ENCODE peak calls at places on chromosomes 7 and 10, in four cellular contexts. One of them, this sample, is unnamed.

GRCh38 chr7:95687759-95688343 is 84.5 kb upstream of the DYNC1I1 start:
- DNase-seq in Calu3: peak
- DNase-seq in MCF 10A: peak
- DNase-seq in endothelial cell: peak
- DNase-seq in this sample: peak

GRCh38 chr10:128040681-128041080 is 85.5 kb downstream of the MKI67 start:
- DNase-seq in MCF 10A: no peak
- DNase-seq in Calu3: no peak
- DNase-seq in endothelial cell: no peak
- DNase-seq in this sample: no peak

GRCh38 chr10:26890956-26891355 is 30.2 kb upstream of the ABI1 start:
- DNase-seq in Calu3: peak
- DNase-seq in MCF 10A: peak
- DNase-seq in endothelial cell: peak
- DNase-seq in this sample: peak

GRCh38 chr10:32253300-32253699 is 93.7 kb downstream of the EPC1 start:
- DNase-seq in endothelial cell: no peak
- DNase-seq in MCF 10A: peak
- DNase-seq in Calu3: peak
- DNase-seq in this sample: peak

GRCh38 chr10:49282879-49283321 is 16.1 kb upstream of the C10orf71 start:
- DNase-seq in endothelial cell: no peak
- DNase-seq in Calu3: no peak
- DNase-seq in MCF 10A: peak
- DNase-seq in this sample: no peak

GRCh38 chr10:21060626-21061025 is 163.5 kb upstream of the NEBL start:
- DNase-seq in endothelial cell: no peak
- DNase-seq in MCF 10A: no peak
- DNase-seq in Calu3: no peak
- DNase-seq in this sample: peak

GRCh38 chr7:18886801-18887200 is 230.6 kb downstream of the TWIST1 start:
- DNase-seq in MCF 10A: no peak
- DNase-seq in Calu3: no peak
- DNase-seq in endothelial cell: no peak
- DNase-seq in this sample: no peak

GRCh38 chr7:158484801-158485531 is 102.7 kb downstream of the PTPRN2 start:
- DNase-seq in endothelial cell: no peak
- DNase-seq in MCF 10A: no peak
- DNase-seq in Calu3: no peak
- DNase-seq in this sample: no peak

GRCh38 chr7:112763298-112763697 is 26.9 kb downstream of the TMEM168 start:
- DNase-seq in Calu3: no peak
- DNase-seq in endothelial cell: no peak
- DNase-seq in MCF 10A: no peak
- DNase-seq in this sample: no peak

GRCh38 chr7:17233643-17234397 is 64.6 kb upstream of the AHR start:
- DNase-seq in endothelial cell: no peak
- DNase-seq in MCF 10A: peak
- DNase-seq in Calu3: peak
- DNase-seq in this sample: no peak

GRCh38 chr10:78471723-78472541 is 438.3 kb downstream of the RPS24 start:
- DNase-seq in MCF 10A: no peak
- DNase-seq in endothelial cell: no peak
- DNase-seq in Calu3: no peak
- DNase-seq in this sample: no peak

GRCh38 chr7:143329471-143330170 is 13.7 kb downstream of the CLCN1 start:
- DNase-seq in MCF 10A: no peak
- DNase-seq in Calu3: no peak
- DNase-seq in endothelial cell: no peak
- DNase-seq in this sample: no peak

GRCh38 chr7:106326594-106327537 is 42.1 kb upstream of the NAMPT start:
- DNase-seq in Calu3: no peak
- DNase-seq in MCF 10A: no peak
- DNase-seq in endothelial cell: no peak
- DNase-seq in this sample: no peak

GRCh38 chr7:96621932-96622331 is 87.7 kb downstream of the SEM1 start:
- DNase-seq in MCF 10A: no peak
- DNase-seq in endothelial cell: no peak
- DNase-seq in Calu3: no peak
- DNase-seq in this sample: no peak

GRCh38 chr10:52558090-52558489 is 214.5 kb downstream of the MBL2 start:
- DNase-seq in endothelial cell: no peak
- DNase-seq in Calu3: no peak
- DNase-seq in MCF 10A: no peak
- DNase-seq in this sample: no peak

GRCh38 chr10:62248465-62248864 is 20.2 kb downstream of the RTKN2 start:
- DNase-seq in Calu3: no peak
- DNase-seq in MCF 10A: no peak
- DNase-seq in endothelial cell: no peak
- DNase-seq in this sample: peak

GRCh38 chr7:46007990-46008643 is 87.0 kb upstream of the IGFBP3 start:
- DNase-seq in Calu3: peak
- DNase-seq in endothelial cell: no peak
- DNase-seq in MCF 10A: no peak
- DNase-seq in this sample: no peak

GRCh38 chr7:8261711-8262695 is at the start of gene ICA1:
- DNase-seq in MCF 10A: peak
- DNase-seq in Calu3: peak
- DNase-seq in endothelial cell: peak
- DNase-seq in this sample: peak

GRCh38 chr10:97701438-97702064 is 12.0 kb upstream of the MARVELD1 start:
- DNase-seq in endothelial cell: peak
- DNase-seq in Calu3: peak
- DNase-seq in MCF 10A: peak
- DNase-seq in this sample: peak

GRCh38 chr10:24477925-24478324 is 245.8 kb downstream of the ARHGAP21 start:
- DNase-seq in endothelial cell: no peak
- DNase-seq in MCF 10A: no peak
- DNase-seq in Calu3: no peak
- DNase-seq in this sample: no peak

GRCh38 chr7:45593877-45594276 is 19.7 kb downstream of the ADCY1 start:
- DNase-seq in endothelial cell: no peak
- DNase-seq in MCF 10A: no peak
- DNase-seq in Calu3: no peak
- DNase-seq in this sample: no peak

GRCh38 chr7:151579642-151580041 is 59.9 kb upstream of the RHEB start:
- DNase-seq in endothelial cell: no peak
- DNase-seq in MCF 10A: peak
- DNase-seq in Calu3: no peak
- DNase-seq in this sample: no peak

GRCh38 chr10:48554246-48554645 is 50.6 kb downstream of the ARHGAP22 start:
- DNase-seq in Calu3: no peak
- DNase-seq in endothelial cell: no peak
- DNase-seq in MCF 10A: no peak
- DNase-seq in this sample: no peak

GRCh38 chr7:100369105-100369504 is 4.2 kb upstream of the PILRA start:
- DNase-seq in Calu3: no peak
- DNase-seq in MCF 10A: no peak
- DNase-seq in endothelial cell: no peak
- DNase-seq in this sample: no peak

GRCh38 chr10:69237528-69238159 is 17.5 kb downstream of the HKDC1 start:
- DNase-seq in Calu3: peak
- DNase-seq in endothelial cell: peak
- DNase-seq in MCF 10A: peak
- DNase-seq in this sample: peak

GRCh38 chr10:11178606-11179221 is 161.0 kb downstream of the CELF2 start:
- DNase-seq in Calu3: no peak
- DNase-seq in MCF 10A: no peak
- DNase-seq in endothelial cell: no peak
- DNase-seq in this sample: no peak

GRCh38 chr10:87775766-87776165 is 42.3 kb downstream of the ATAD1 start:
- DNase-seq in endothelial cell: no peak
- DNase-seq in MCF 10A: no peak
- DNase-seq in Calu3: no peak
- DNase-seq in this sample: peak

GRCh38 chr7:43039346-43039745 is 73.1 kb upstream of the HECW1 start:
- DNase-seq in MCF 10A: no peak
- DNase-seq in Calu3: no peak
- DNase-seq in endothelial cell: no peak
- DNase-seq in this sample: no peak

GRCh38 chr10:114684085-114684821 is 26.2 kb upstream of the ABLIM1 start:
- DNase-seq in MCF 10A: peak
- DNase-seq in endothelial cell: no peak
- DNase-seq in Calu3: peak
- DNase-seq in this sample: peak

GRCh38 chr10:15868006-15868405 is 7.7 kb upstream of the MINDY3 start:
- DNase-seq in Calu3: no peak
- DNase-seq in endothelial cell: no peak
- DNase-seq in MCF 10A: no peak
- DNase-seq in this sample: no peak

GRCh38 chr10:200405-200804 is 65.2 kb downstream of the ZMYND11 start:
- DNase-seq in endothelial cell: no peak
- DNase-seq in Calu3: no peak
- DNase-seq in MCF 10A: no peak
- DNase-seq in this sample: peak

GRCh38 chr10:86536294-86536861 is 14.8 kb upstream of the WAPL start:
- DNase-seq in endothelial cell: no peak
- DNase-seq in MCF 10A: no peak
- DNase-seq in Calu3: no peak
- DNase-seq in this sample: no peak

GRCh38 chr7:50450691-50451051 is 521 bp upstream of the FIGNL1 start:
- DNase-seq in endothelial cell: no peak
- DNase-seq in MCF 10A: no peak
- DNase-seq in Calu3: peak
- DNase-seq in this sample: no peak

DNA sequence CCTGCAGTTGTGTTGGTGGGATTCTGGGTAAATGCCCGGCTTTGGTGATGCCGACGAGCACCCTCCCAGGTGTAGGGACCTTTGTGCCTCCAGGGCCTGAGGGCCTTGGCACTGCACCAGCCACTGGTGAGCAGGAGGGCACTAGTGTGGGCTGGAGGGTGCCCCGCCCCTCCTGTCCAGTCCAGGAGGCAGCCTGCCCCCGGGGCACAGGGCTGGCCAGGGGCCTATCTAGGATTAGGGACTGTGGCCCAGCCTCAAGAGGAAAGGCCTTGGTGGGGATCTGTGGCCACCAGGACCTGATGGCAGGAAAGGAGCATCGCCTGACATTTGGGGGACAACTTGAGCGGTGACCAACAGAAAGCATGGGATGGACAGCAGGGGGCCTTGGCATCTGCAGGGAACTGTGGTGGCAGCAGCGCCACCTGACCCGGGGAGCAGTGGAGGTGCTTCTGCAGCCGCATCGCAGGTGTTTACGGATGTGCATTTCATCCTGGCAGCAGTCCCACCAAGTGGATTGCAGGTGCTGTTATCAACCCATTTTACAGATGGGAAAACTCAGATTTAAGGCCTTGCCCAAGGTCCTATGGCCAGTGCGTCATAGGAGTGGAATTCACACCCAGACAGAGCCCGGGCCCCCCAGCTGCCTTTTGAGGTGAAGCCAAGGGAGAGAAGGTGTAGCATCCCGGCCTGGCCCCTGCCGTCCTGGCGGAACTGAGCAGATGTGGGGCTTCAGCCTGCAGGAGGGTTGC is 11.1 kb downstream of the ZNF316 start:
- DNase-seq in Calu3: no peak
- DNase-seq in endothelial cell: no peak
- DNase-seq in MCF 10A: no peak
- DNase-seq in this sample: no peak
- TF ChIP-seq CTCF in Calu3: no peak
- TF ChIP-seq CTCF in endothelial cell: no peak
- TF ChIP-seq CTCF in MCF 10A: no peak
- TF ChIP-seq CTCF in this sample: no peak

DNA sequence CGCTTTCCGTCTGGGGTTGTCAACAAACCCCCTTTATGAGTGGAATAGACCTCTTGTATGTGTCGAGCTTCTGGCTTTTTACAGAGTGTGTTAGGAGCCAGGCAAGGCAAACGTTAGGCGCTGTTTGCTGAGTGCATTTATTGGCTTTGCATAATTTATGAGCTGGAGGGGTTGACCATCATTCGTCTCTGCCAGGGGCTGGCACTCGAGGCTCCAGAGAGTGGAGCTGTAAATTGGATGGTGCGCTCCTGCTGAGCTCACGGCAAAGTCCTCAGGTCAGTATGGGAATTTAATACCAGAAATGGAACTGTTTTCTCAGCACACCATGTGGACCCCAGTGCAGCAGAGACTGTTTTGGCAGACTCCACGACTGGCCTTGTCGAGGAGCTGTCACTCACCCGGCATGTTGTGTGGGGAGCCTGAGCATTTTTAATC is 699.4 kb upstream of the GALNT17 start:
- DNase-seq in endothelial cell: no peak
- DNase-seq in Calu3: no peak
- DNase-seq in MCF 10A: no peak
- DNase-seq in this sample: no peak
- TF ChIP-seq CTCF in endothelial cell: no peak
- TF ChIP-seq CTCF in Calu3: no peak
- TF ChIP-seq CTCF in MCF 10A: no peak
- TF ChIP-seq CTCF in this sample: no peak

GRCh38 chr7:133207687-133208086 is 45.2 kb upstream of the EXOC4 start:
- DNase-seq in MCF 10A: peak
- DNase-seq in endothelial cell: no peak
- DNase-seq in Calu3: no peak
- DNase-seq in this sample: no peak
- TF ChIP-seq CTCF in MCF 10A: peak
- TF ChIP-seq CTCF in endothelial cell: no peak
- TF ChIP-seq CTCF in Calu3: peak
- TF ChIP-seq CTCF in this sample: no peak

GRCh38 chr10:29084908-29085307 is 204.0 kb upstream of the LYZL1 start:
- DNase-seq in endothelial cell: no peak
- DNase-seq in Calu3: no peak
- DNase-seq in MCF 10A: no peak
- DNase-seq in this sample: no peak

GRCh38 chr10:29081231-29081630 is 207.6 kb upstream of the LYZL1 start:
- DNase-seq in MCF 10A: no peak
- DNase-seq in endothelial cell: no peak
- DNase-seq in Calu3: no peak
- DNase-seq in this sample: no peak

GRCh38 chr10:29081971-29082699 is 206.7 kb upstream of the LYZL1 start:
- DNase-seq in Calu3: no peak
- DNase-seq in endothelial cell: no peak
- DNase-seq in MCF 10A: no peak
- DNase-seq in this sample: no peak

GRCh38 chr10:29083096-29083495 is 205.8 kb upstream of the LYZL1 start:
- DNase-seq in endothelial cell: no peak
- DNase-seq in Calu3: no peak
- DNase-seq in MCF 10A: no peak
- DNase-seq in this sample: no peak

GRCh38 chr10:29078919-29079318 is 210.0 kb upstream of the LYZL1 start:
- DNase-seq in endothelial cell: no peak
- DNase-seq in Calu3: no peak
- DNase-seq in MCF 10A: no peak
- DNase-seq in this sample: no peak
- TF ChIP-seq CTCF in endothelial cell: no peak
- TF ChIP-seq CTCF in Calu3: no peak
- TF ChIP-seq CTCF in MCF 10A: no peak
- TF ChIP-seq CTCF in this sample: no peak

DNA sequence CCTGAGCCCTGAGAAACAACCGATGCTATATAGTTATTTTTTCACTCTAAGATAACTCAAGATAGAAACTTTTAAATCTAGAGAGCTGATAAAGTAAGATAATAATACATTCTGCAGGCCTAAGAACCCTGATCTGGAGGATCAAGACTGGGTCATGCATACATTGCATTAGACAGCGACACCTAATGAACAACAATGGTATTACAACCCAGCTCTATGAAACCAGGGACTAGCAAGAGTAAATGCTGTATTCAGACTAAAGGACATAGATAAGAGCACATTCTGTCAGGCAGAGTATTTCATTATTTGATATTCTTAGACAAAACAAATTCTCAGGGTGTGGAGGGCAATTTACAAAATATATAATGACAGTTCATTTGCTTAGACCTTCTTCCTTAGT is 148.6 kb downstream of the GRK5 start:
- DNase-seq in MCF 10A: no peak
- DNase-seq in Calu3: no peak
- DNase-seq in endothelial cell: no peak
- DNase-seq in this sample: no peak
- TF ChIP-seq CTCF in MCF 10A: peak
- TF ChIP-seq CTCF in Calu3: no peak
- TF ChIP-seq CTCF in endothelial cell: peak
- TF ChIP-seq CTCF in this sample: peak

This sample was measured in epithelial cell of esophagus.